ENCODE peak calls at places on chromosomes 1 and 21, in six cellular contexts. T is GM12878, Z is K562, V is PC-3, S is fibroblast of lung, L is A549. W is an unnamed sample. For H3K4me1, the result is how much of the 10 kb centered on the place peaks cover.

GRCh38 chr1:21909787-21910503 is 27.2 kb downstream of the HSPG2 start:
- DNase-seq in Z (peak), V (no peak), S (peak), L (no peak), T (peak), W (no peak)

GRCh38 chr1:228341814-228342626 is 64.6 kb downstream of the TRIM11 start:
- DNase-seq in Z (no peak), S (no peak), L (no peak), T (no peak), V (no peak), W (peak)

GRCh38 chr1:237799762-237800474 is 90.8 kb downstream of the ZP4 start:
- DNase-seq in S (no peak), T (peak), L (peak), V (peak), Z (peak), W (no peak)

GRCh38 chr1:168974117-168974516 is 132.4 kb upstream of the ATP1B1 start:
- DNase-seq in T (no peak), L (no peak), Z (no peak), V (peak), S (no peak), W (no peak)

GRCh38 chr1:168320805-168321577 is 40.3 kb downstream of the TBX19 start:
- DNase-seq in L (peak), T (no peak), S (peak), V (peak), Z (peak), W (no peak)

GRCh38 chr1:14165289-14165867 is 433.1 kb upstream of the KAZN start:
- DNase-seq in S (no peak), T (no peak), L (no peak), Z (no peak), V (no peak), W (no peak)

GRCh38 chr1:84689514-84690396 is 506 bp downstream of the SSX2IP start:
- DNase-seq in L (peak), Z (peak), S (peak), T (no peak), V (peak), W (peak)

GRCh38 chr1:219541946-219542345 is 71.0 kb downstream of the ZC3H11B start:
- DNase-seq in V (no peak), L (no peak), S (peak), T (no peak), Z (no peak), W (no peak)

GRCh38 chr1:195064358-195064757 is 1543.9 kb downstream of the KCNT2 start:
- DNase-seq in T (no peak), S (no peak), V (no peak), L (no peak), Z (no peak), W (no peak)

GRCh38 chr1:151934048-151934493 is 24.8 kb upstream of the THEM4 start:
- DNase-seq in T (no peak), L (peak), V (peak), Z (peak), S (peak), W (no peak)

GRCh38 chr1:117067528-117068370 is 7.6 kb downstream of the TTF2 start:
- DNase-seq in T (peak), L (peak), V (peak), S (peak), Z (peak), W (no peak)

GRCh38 chr1:145729196-145729595 is 9.9 kb downstream of the CD160 start:
- DNase-seq in T (no peak), S (no peak), V (no peak), L (no peak), Z (no peak), W (no peak)

GRCh38 chr1:89823679-89824292 is 3.0 kb downstream of the LRRC8D start:
- DNase-seq in S (no peak), L (no peak), V (no peak), Z (peak), T (no peak), W (no peak)

GRCh38 chr1:160781914-160782689 is 13.9 kb upstream of the LY9 start:
- DNase-seq in T (peak), Z (no peak), L (no peak), S (no peak), V (no peak), W (no peak)

GRCh38 chr1:236507022-236507700 is 16.6 kb upstream of the LGALS8 start:
- DNase-seq in T (no peak), Z (no peak), L (no peak), V (no peak), S (peak), W (no peak)

GRCh38 chr1:58717979-58718378 is 18.1 kb upstream of the MYSM1 start:
- DNase-seq in S (no peak), V (no peak), Z (no peak), T (no peak), L (no peak), W (no peak)

GRCh38 chr21:33924766-33925100 is 9.1 kb upstream of the ATP5PO start:
- DNase-seq in T (no peak), Z (no peak), S (no peak), V (peak), L (no peak), W (no peak)

GRCh38 chr1:187010571-187011309 is 182.0 kb downstream of the PLA2G4A start:
- DNase-seq in L (no peak), S (peak), Z (no peak), T (no peak), V (peak), W (no peak)

GRCh38 chr1:91827094-91828006 is 58.6 kb downstream of the TGFBR3 start:
- DNase-seq in S (no peak), V (no peak), T (no peak), L (peak), Z (no peak), W (no peak)

GRCh38 chr1:60425528-60425927 is 352.0 kb upstream of the C1orf87 start:
- DNase-seq in Z (peak), S (peak), V (peak), T (no peak), L (peak), W (no peak)

GRCh38 chr1:221429262-221429661 is 312.6 kb downstream of the DUSP10 start:
- DNase-seq in V (peak), L (no peak), S (no peak), T (no peak), Z (no peak), W (no peak)

GRCh38 chr1:41362749-41363631 is 1.8 kb downstream of the FOXO6 start:
- DNase-seq in V (no peak), L (no peak), S (no peak), T (no peak), Z (no peak), W (peak)

GRCh38 chr1:80066060-80066459 is 1059.5 kb upstream of the ADGRL4 start:
- DNase-seq in Z (no peak), S (peak), V (no peak), L (no peak), T (no peak), W (no peak)

GRCh38 chr1:239703067-239703466 is 316.7 kb downstream of the CHRM3 start:
- DNase-seq in T (no peak), L (no peak), Z (no peak), V (no peak), S (no peak), W (no peak)

GRCh38 chr1:208047476-208047934 is 136.6 kb upstream of the CD34 start:
- DNase-seq in L (no peak), V (no peak), Z (no peak), T (no peak), S (peak), W (no peak)

GRCh38 chr1:193537266-193538003 is 351.0 kb upstream of the B3GALT2 start:
- DNase-seq in Z (no peak), V (no peak), T (peak), L (no peak), S (no peak), W (no peak)

GRCh38 chr1:24849653-24850295 is 80.3 kb downstream of the RUNX3 start:
- DNase-seq in S (no peak), L (no peak), T (no peak), V (peak), Z (no peak), W (no peak)
- TF ChIP-seq CTCF in S (peak), L (peak), T (peak), V (peak), Z (peak), W (no peak)

GRCh38 chr1:226640737-226641136 is 92.2 kb downstream of the STUM start:
- DNase-seq in V (no peak), Z (no peak), L (no peak), T (no peak), S (no peak), W (peak)
- H3K4me1 ChIP-seq in V (under half), Z (under half), L (under half), T (under half), S (under half), W (half or more)

GRCh38 chr1:5992814-5993552 is 758 bp upstream of the NPHP4 start:
- DNase-seq in V (peak), S (no peak), L (no peak), T (no peak), Z (peak), W (peak)

GRCh38 chr1:5991784-5992033 is 516 bp downstream of the NPHP4 start:
- DNase-seq in L (no peak), Z (peak), T (no peak), S (no peak), V (no peak), W (no peak)

GRCh38 chr1:5990913-5991783 is 1.1 kb downstream of the NPHP4 start:
- DNase-seq in S (peak), T (no peak), L (no peak), Z (peak), V (peak), W (peak)

GRCh38 chr1:5993553-5994510 is 1.6 kb upstream of the NPHP4 start:
- DNase-seq in Z (peak), L (no peak), V (peak), T (no peak), S (no peak), W (peak)

DNA sequence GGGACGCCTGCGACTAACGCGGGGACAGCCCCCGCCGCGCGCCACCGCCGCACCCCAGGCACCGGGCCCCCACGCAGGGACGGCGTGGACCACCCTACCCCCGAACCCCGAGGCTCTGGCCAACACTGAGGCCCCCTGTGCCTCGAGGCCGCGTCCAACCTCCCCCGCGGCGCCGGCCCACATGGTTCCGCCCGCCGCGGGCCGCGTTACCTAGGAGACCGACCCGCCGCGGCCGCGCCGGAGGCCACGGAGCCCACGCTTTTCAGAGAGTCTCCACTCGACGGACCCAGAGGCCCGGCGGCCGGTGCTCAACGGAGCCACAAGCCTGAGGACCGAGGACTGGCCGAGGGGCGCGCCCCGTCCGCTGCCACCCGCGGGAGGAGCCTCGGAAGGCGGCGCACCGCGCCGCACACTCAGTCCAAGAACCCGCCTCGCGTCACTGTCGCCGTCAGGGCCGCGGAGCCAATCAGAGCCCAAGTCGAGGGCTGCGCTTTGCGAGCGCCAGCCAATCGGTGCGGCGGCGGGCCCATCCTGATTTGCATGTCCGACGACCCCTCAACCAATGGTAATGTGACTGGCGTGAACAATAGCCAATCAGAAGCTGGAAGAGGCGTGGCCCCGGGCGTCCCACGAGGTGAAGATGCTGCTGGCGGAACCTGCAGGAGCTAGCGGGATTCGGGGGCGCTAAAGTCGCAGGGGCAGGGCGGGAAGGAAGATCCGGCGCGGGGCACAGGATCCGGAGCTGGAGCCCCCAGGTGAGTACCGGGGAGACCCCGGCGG is at the start of gene NPHP4:
- DNase-seq in S (peak), V (peak), L (peak), Z (peak), T (peak), W (peak)
- TF ChIP-seq CTCF in S (no peak), V (no peak), L (no peak), Z (peak), T (no peak), W (peak)

DNA sequence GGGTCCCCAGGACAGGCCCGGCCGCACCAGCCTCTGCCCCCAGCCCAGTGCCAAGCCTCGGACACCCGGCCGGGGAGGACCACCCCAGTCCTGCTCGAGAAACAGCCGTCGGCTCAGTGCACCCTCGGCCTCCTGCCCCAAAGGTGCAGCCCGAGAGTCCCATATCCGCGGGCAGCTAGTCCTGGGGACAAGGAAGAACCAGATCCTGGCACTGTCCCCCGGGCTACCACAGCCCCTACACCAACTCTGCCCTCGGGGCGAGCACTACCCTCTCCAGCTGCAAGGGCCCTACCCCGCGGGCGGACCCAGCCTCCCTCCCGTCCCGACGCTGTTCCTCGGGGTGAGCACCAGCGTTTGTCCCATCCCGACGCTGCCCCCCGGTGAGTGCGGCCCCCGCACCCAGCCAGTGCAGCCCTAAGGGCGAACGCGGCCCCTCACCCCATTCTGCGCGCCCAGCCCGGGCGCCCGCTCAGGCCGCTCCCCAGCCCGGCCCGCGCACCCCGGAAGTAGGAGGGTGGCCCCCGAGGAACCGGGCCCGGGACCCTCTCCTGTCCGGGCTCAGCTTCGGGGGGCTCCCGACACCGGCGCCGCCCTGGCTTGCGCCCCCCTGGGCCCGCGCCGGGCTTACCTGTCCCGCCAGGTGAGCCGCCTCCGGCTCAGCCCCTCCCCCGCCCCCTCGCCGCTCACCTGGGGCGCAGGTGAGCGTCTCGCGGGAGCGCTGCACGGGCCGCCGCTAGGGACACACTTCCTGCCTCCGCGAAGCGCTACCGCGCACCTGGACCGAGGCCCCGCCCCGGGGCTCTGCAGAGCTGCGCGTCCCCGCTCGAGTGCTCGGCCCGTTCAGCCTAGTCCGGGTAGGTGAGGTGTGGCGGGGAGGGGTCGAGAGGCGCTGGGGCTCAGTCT is at the start of gene KDF1:
- DNase-seq in Z (peak), L (no peak), V (peak), S (no peak), T (no peak), W (peak)
- H3K4me1 ChIP-seq in Z (under half), L (under half), V (under half), S (under half), T (under half), W (under half)

GRCh38 chr21:44919913-44920693 is 596 bp downstream of the ITGB2 start:
- DNase-seq in Z (no peak), T (no peak), L (no peak), V (no peak), S (no peak), W (peak)
- TF ChIP-seq CTCF in Z (no peak), T (no peak), L (no peak), V (no peak), S (no peak), W (no peak)

GRCh38 chr1:119631086-119631432 is 17.0 kb downstream of the ZNF697 start:
- DNase-seq in V (no peak), Z (no peak), L (no peak), S (no peak), T (no peak), W (no peak)

GRCh38 chr1:119631433-119632102 is 16.5 kb downstream of the ZNF697 start:
- DNase-seq in T (no peak), Z (no peak), V (peak), L (no peak), S (peak), W (peak)

GRCh38 chr1:119632103-119632490 is 16.0 kb downstream of the ZNF697 start:
- DNase-seq in L (no peak), Z (no peak), T (no peak), V (no peak), S (no peak), W (no peak)

GRCh38 chr1:119633575-119634325 is 14.3 kb downstream of the ZNF697 start:
- DNase-seq in V (no peak), L (no peak), Z (no peak), T (no peak), S (no peak), W (no peak)

DNA sequence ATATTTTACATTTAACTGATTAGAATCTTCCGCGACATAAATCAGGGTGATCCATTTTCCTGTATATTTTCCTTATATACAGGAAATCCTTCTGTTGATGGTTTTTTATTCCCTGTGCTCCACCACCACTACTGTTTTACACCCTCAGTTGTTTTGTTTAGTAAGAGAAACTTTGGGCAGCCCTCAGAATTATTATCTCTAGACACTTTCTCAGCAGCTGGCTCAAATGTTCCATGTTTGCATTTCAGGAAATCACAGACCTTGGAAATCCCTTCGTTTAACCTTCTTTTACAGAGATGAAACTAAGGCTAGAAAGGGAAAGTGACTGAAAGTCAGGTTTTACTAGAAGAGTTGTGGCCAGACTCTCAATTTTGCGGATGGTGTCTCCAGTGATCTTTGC is 15.2 kb downstream of the ZNF697 start:
- DNase-seq in T (no peak), L (no peak), S (no peak), Z (no peak), V (no peak), W (no peak)
- H3K4me1 ChIP-seq in T (under half), L (under half), S (under half), Z (under half), V (under half), W (under half)

GRCh38 chr1:206048582-206048981 is 4.4 kb upstream of the RHEX start:
- DNase-seq in V (no peak), S (no peak), T (no peak), Z (no peak), L (no peak), W (no peak)
- TF ChIP-seq CTCF in V (no peak), S (no peak), T (no peak), Z (no peak), L (no peak), W (no peak)

DNA sequence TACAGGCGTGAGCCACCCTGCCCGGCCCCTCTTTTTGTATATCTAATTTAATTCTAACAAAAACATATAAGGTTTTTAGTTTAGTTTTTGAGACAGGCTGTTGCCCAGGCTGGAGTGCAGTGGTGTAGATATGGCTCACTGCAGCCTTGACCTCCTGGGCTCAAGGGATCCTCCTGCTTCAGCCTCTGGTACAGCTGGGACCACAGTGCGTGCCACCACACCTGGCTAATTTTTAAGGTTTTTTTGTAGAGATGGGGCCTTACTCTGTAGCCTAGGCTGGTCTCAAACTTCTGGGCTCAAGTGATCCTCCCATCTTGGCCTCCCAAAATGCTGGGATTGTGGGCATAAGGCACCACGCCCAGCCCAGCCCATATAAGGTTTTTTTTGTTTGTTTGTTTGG is 18.8 kb downstream of the ENSA start:
- DNase-seq in S (no peak), V (no peak), L (no peak), T (no peak), Z (no peak), W (no peak)
- H3K4me1 ChIP-seq in S (under half), V (under half), L (half or more), T (under half), Z (under half), W (under half)

GRCh38 chr1:5619469-5619868 is 372.8 kb downstream of the NPHP4 start:
- DNase-seq in Z (no peak), T (no peak), L (no peak), V (no peak), S (no peak), W (no peak)

GRCh38 chr1:5622412-5622811 is 369.8 kb downstream of the NPHP4 start:
- DNase-seq in S (no peak), V (no peak), T (no peak), Z (no peak), L (no peak), W (no peak)

GRCh38 chr1:5620418-5620817 is 371.8 kb downstream of the NPHP4 start:
- DNase-seq in S (no peak), Z (no peak), V (no peak), L (no peak), T (no peak), W (no peak)

GRCh38 chr1:5621692-5622091 is 370.5 kb downstream of the NPHP4 start:
- DNase-seq in Z (no peak), S (no peak), L (no peak), T (no peak), V (no peak), W (no peak)

DNA sequence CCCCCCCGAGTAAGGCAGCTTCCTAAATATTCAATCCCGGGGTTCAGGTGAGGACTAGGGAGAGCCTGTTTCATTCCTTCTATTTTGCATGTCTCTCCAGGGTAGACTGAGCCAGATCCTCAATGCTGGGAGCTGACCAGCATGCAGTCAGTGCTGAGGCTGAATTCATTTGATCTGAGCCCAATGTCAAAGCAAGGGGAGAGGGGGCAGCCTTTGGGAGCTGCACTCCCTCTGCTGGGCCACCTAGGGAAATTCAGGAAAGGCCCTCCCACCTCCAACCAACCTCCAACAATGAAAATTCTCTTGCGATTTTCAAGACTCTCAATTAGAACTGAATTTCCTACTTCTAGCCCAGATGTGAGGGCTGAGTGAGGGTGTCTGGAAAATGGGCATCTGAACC is 371.2 kb downstream of the NPHP4 start:
- DNase-seq in Z (peak), V (peak), S (no peak), T (no peak), L (peak), W (no peak)
- TF ChIP-seq CTCF in Z (peak), V (peak), S (no peak), T (peak), L (peak), W (no peak)

GRCh38 chr1:225860860-225861441 is 21.2 kb downstream of the TMEM63A start:
- DNase-seq in S (no peak), V (no peak), Z (no peak), T (no peak), L (no peak), W (no peak)
- H3K4me1 ChIP-seq in S (under half), V (under half), Z (under half), T (under half), L (under half), W (under half)

W was measured in spleen.